ENCODE peak calls at places on chromosomes 3 and 15, in four cellular contexts. H is hepatocyte, U is RWPE2, S is tibial artery. N is an unnamed sample.
A peak's percentile ranks its signal among the peaks of the same experiment; 100 is the strongest.

GRCh38 chr15:34043813-34044212 is 4.8 kb upstream of the AVEN start:
- DNase-seq in H (no peak), U (no peak), S (no peak), N (no peak)

GRCh38 chr3:75254685-75255084 is 409.4 kb upstream of the FRG2C start:
- DNase-seq in H (no peak), U (no peak), S (no peak), N (no peak)

GRCh38 chr3:124639406-124640237 is 90.6 kb upstream of the UMPS start:
- DNase-seq in H (peak; percentile 43), U (no peak), S (no peak), N (no peak)

GRCh38 chr3:176741648-176742047 is 455.6 kb downstream of the TBL1XR1 start:
- DNase-seq in H (no peak), U (no peak), S (no peak), N (no peak)

GRCh38 chr3:66416556-66417304 is 84.1 kb downstream of the LRIG1 start:
- DNase-seq in H (no peak), U (no peak), S (no peak), N (no peak)

GRCh38 chr3:14383753-14384152 is 18.7 kb upstream of the SLC6A6 start:
- DNase-seq in H (no peak), U (no peak), S (no peak), N (no peak)

GRCh38 chr3:196175717-196176116 is 35.5 kb downstream of the ZDHHC19 start:
- DNase-seq in H (no peak), U (no peak), S (no peak), N (no peak)

GRCh38 chr3:24272875-24273274 is 221.8 kb downstream of the THRB start:
- DNase-seq in H (no peak), U (no peak), S (no peak), N (no peak)

GRCh38 chr3:63977893-63978292 is 45.4 kb downstream of the PSMD6 start:
- DNase-seq in H (no peak), U (no peak), S (no peak), N (no peak)

GRCh38 chr15:60731583-60732130 is 252.7 kb upstream of the ICE2 start:
- DNase-seq in H (no peak), U (no peak), S (no peak), N (no peak)

GRCh38 chr15:42151736-42152135 is 4.7 kb downstream of the PLA2G4F start:
- DNase-seq in H (no peak), U (peak; percentile 56), S (peak; percentile 60), N (no peak)

GRCh38 chr15:82648257-82649103 is 1.3 kb upstream of the CPEB1 start:
- DNase-seq in H (no peak), U (no peak), S (no peak), N (no peak)

GRCh38 chr3:187165144-187165543 is 25.8 kb upstream of the RPL39L start:
- DNase-seq in H (peak; percentile 81), U (no peak), S (no peak), N (peak; percentile 13)

GRCh38 chr3:68070186-68070585 is 415.8 kb upstream of the SUCLG2 start:
- DNase-seq in H (no peak), U (no peak), S (no peak), N (no peak)

GRCh38 chr3:135867911-135868310 is 97.6 kb upstream of the PPP2R3A start:
- DNase-seq in H (no peak), U (no peak), S (no peak), N (no peak)

GRCh38 chr15:67013696-67014095 is 51.7 kb upstream of the SMAD3 start:
- DNase-seq in H (no peak), U (no peak), S (no peak), N (no peak)

GRCh38 chr3:141426404-141427034 is 58.2 kb downstream of the ZBTB38 start:
- DNase-seq in H (peak; percentile 83), U (no peak), S (peak; percentile 92), N (peak; percentile 38)

GRCh38 chr15:25439456-25439836 is 622 bp upstream of the UBE3A start:
- DNase-seq in H (peak; percentile 49), U (no peak), S (no peak), N (no peak)

DNA sequence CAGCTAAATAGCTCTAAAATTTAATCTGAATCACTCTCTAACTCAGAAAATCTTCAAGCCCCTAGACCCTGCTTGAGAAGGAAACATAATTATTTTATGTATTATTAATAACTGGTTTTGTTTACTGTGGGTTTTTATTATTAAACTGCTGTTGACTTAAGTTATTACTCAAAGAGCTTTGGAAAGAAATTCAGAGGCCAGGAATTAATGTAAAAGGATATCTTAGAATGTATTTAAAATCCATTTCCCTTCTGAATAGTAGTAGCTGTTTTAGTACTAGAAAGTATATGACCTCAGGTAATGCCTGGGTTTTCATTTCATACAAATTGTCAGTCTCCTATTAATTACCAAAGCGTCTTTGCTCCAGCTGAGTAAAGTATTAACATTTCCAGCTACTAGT is 223.1 kb downstream of the ITPR1 start:
- DNase-seq in H (no peak), U (no peak), S (no peak), N (no peak)
- H3K27ac ChIP-seq in H (no peak overlapping the region), U (no peak overlapping the region), S (peak overlapping the region; percentile 71), N (no peak overlapping the region)

GRCh38 chr3:10088256-10088655 is 19.8 kb downstream of the FANCD2OS start:
- DNase-seq in H (no peak), U (no peak), S (no peak), N (no peak)
- H3K27ac ChIP-seq in H (no peak overlapping the region), U (no peak overlapping the region), S (no peak overlapping the region), N (no peak overlapping the region)

DNA sequence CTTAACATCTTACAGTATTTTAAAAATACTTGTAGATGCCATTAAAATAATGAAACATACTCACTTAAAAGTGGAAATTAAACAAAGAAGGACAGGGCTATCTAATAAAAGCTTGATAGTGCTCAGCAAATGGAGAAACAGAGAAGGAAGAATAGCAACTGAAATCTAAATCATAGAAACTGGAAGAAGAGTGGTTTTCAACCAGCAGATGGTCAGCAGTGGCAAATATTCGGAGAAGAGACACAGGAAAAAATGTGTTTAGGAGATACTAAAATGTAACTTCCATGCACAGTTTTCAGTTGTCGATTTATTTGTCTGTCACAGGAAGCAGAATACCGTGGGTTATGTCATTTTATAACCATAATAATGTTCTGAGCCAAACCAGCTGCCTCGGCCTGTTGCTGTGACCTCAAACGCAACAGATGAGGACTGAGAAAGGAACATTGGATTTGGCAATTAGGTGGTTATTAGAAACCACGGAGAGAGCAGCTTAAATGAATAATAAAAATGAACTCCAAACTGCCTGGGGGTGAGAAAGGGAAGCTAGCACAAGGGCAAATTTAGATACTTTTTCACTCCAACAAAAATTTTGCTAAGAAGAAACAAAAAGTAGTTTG is 246.6 kb upstream of the KCNMB2 start:
- DNase-seq in H (no peak), U (no peak), S (no peak), N (peak; percentile 2)
- H3K27ac ChIP-seq in H (no peak overlapping the region), U (no peak overlapping the region), S (no peak overlapping the region), N (no peak overlapping the region)

DNA sequence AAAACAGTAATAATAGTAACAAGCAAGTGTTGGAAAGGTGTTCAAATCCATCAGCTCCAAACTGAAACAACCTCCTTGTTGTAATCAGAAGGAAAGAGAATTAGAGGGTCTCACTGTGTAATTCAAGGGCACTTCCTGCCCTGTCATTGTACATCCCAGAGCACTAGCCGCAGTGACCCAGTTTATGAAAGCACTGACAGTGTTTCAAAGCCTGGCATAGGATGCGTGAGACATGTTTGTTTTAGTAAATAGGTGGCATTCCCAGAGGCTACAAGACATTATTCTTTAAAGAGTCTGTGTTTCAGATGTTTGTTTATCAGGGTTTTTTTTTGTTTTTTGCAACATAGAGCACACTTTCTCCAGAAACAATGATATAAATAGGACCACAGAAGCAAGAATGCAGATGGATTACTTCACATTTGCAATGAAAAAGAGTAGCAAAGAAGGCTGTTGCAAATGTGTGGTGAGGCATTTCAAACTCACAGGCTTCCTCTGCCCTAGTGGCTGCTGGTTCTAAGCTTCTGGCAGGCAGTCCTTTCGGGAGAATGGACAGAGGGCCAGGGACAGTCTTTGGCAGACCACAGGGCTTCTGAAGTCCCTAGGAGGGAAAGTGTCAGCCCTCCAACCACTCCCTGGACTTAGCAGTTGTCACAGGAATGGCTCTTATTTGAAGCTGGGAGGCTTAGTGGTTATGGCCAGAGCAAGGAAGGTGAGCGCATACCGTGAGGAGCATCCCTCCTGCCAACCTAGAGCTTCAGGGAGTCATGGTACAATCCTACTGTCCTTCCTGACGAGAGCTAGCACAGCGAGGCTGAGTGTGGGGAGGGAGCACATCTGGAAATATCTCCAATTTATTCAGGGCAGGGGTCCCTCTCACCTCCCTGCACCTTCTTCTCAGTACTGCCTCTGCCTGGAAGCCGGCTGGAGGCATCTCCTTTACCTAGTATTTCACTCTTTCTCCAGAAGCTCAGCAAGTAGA is 31.4 kb upstream of the TIPARP start:
- DNase-seq in H (no peak), U (no peak), S (no peak), N (peak; percentile 58)
- H3K27ac ChIP-seq in H (peak overlapping the region; percentile 22), U (no peak overlapping the region), S (peak overlapping the region; percentile 23), N (peak overlapping the region; percentile 67)

GRCh38 chr3:182979103-182979697 is 1.1 kb downstream of the DCUN1D1 start:
- DNase-seq in H (peak; percentile 18), U (no peak), S (no peak), N (no peak)
- H3K27ac ChIP-seq in H (peak overlapping the region; percentile 77), U (no peak overlapping the region), S (no peak overlapping the region), N (peak overlapping the region; percentile 83)

GRCh38 chr15:95972812-95973211 is 357.7 kb upstream of the NR2F2 start:
- DNase-seq in H (no peak), U (no peak), S (no peak), N (no peak)
- H3K27ac ChIP-seq in H (no peak overlapping the region), U (no peak overlapping the region), S (no peak overlapping the region), N (no peak overlapping the region)

N was measured in HL-60.